ENCODE peak calls at places on chromosomes 7 and 10, in five cellular contexts. One of them, this sample, is unnamed.

GRCh38 chr10:71308985-71309384 is 10.1 kb upstream of the SLC29A3 start:
- DNase-seq in D341Med: no peak
- DNase-seq in M059J: no peak
- DNase-seq in activated CD4-positive, alpha-beta T cell treated with anti-CD3 and anti-CD28 coated beads, Interleukin-2, amount 50 U/mL, for 24 hours: no peak
- DNase-seq in T-helper 9 cell: no peak
- DNase-seq in this sample: no peak

GRCh38 chr10:6721480-6721879 is 141.4 kb upstream of the PRKCQ start:
- DNase-seq in D341Med: no peak
- DNase-seq in M059J: peak; percentile 90
- DNase-seq in activated CD4-positive, alpha-beta T cell treated with anti-CD3 and anti-CD28 coated beads, Interleukin-2, amount 50 U/mL, for 24 hours: no peak
- DNase-seq in T-helper 9 cell: no peak
- DNase-seq in this sample: no peak

GRCh38 chr7:91287685-91288084 is 23.5 kb downstream of the FZD1 start:
- DNase-seq in D341Med: no peak
- DNase-seq in M059J: no peak
- DNase-seq in activated CD4-positive, alpha-beta T cell treated with anti-CD3 and anti-CD28 coated beads, Interleukin-2, amount 50 U/mL, for 24 hours: no peak
- DNase-seq in T-helper 9 cell: no peak
- DNase-seq in this sample: no peak

GRCh38 chr10:84200537-84201243 is 6.4 kb downstream of the CDHR1 start:
- DNase-seq in D341Med: no peak
- DNase-seq in M059J: no peak
- DNase-seq in activated CD4-positive, alpha-beta T cell treated with anti-CD3 and anti-CD28 coated beads, Interleukin-2, amount 50 U/mL, for 24 hours: no peak
- DNase-seq in T-helper 9 cell: no peak
- DNase-seq in this sample: no peak

GRCh38 chr7:133044722-133045473 is 37.0 kb downstream of the CHCHD3 start:
- DNase-seq in D341Med: peak; percentile 25
- DNase-seq in M059J: no peak
- DNase-seq in activated CD4-positive, alpha-beta T cell treated with anti-CD3 and anti-CD28 coated beads, Interleukin-2, amount 50 U/mL, for 24 hours: no peak
- DNase-seq in T-helper 9 cell: no peak
- DNase-seq in this sample: no peak

GRCh38 chr10:52387744-52388143 is 73.7 kb downstream of the DKK1 start:
- DNase-seq in D341Med: no peak
- DNase-seq in M059J: peak; percentile 16
- DNase-seq in activated CD4-positive, alpha-beta T cell treated with anti-CD3 and anti-CD28 coated beads, Interleukin-2, amount 50 U/mL, for 24 hours: no peak
- DNase-seq in T-helper 9 cell: no peak
- DNase-seq in this sample: no peak

GRCh38 chr10:106181491-106181890 is 983.0 kb downstream of the SORCS1 start:
- DNase-seq in D341Med: no peak
- DNase-seq in M059J: no peak
- DNase-seq in activated CD4-positive, alpha-beta T cell treated with anti-CD3 and anti-CD28 coated beads, Interleukin-2, amount 50 U/mL, for 24 hours: no peak
- DNase-seq in T-helper 9 cell: no peak
- DNase-seq in this sample: no peak

GRCh38 chr7:128174391-128174790 is 66.7 kb upstream of the LEP start:
- DNase-seq in D341Med: no peak
- DNase-seq in M059J: no peak
- DNase-seq in activated CD4-positive, alpha-beta T cell treated with anti-CD3 and anti-CD28 coated beads, Interleukin-2, amount 50 U/mL, for 24 hours: no peak
- DNase-seq in T-helper 9 cell: no peak
- DNase-seq in this sample: no peak

GRCh38 chr7:140639366-140640053 is 1.1 kb downstream of the DENND2A start:
- DNase-seq in D341Med: no peak
- DNase-seq in M059J: peak; percentile 73
- DNase-seq in activated CD4-positive, alpha-beta T cell treated with anti-CD3 and anti-CD28 coated beads, Interleukin-2, amount 50 U/mL, for 24 hours: no peak
- DNase-seq in T-helper 9 cell: no peak
- DNase-seq in this sample: no peak